ENCODE peak calls at places on chromosome 20, in eight cellular contexts. V is foreskin melanocyte, F is GM13977, H is AG09319, B is memory B cell, L is heart right ventricle, Y is kidney glomerular epithelial cell, I is psoas muscle. T is an unnamed sample.

GRCh38 chr20:50285376-50286173 is 94.9 kb downstream of the CEBPB start:
- DNase-seq in V (no peak), F (peak; percentile 74), H (no peak), B (peak; percentile 24), L (no peak), Y (peak; percentile 25), I (no peak), T (no peak)

GRCh38 chr20:54323227-54323734 is 115.4 kb downstream of the PFDN4 start:
- DNase-seq in V (no peak), F (no peak), H (no peak), B (no peak), L (no peak), Y (no peak), I (no peak), T (peak; percentile 10)

GRCh38 chr20:37343212-37343993 is 2.5 kb upstream of the SRC start:
- DNase-seq in V (peak; percentile 58), F (no peak), H (no peak), B (no peak), L (no peak), Y (no peak), I (no peak), T (no peak)

GRCh38 chr20:10658876-10659632 is 14.7 kb downstream of the JAG1 start:
- DNase-seq in V (peak; percentile 22), F (no peak), H (no peak), B (no peak), L (no peak), Y (peak; percentile 71), I (no peak), T (no peak)

GRCh38 chr20:40191573-40191972 is 497.5 kb downstream of the MAFB start:
- DNase-seq in V (no peak), F (no peak), H (no peak), B (no peak), L (no peak), Y (no peak), I (no peak), T (no peak)

GRCh38 chr20:38210741-38211140 is 45.7 kb upstream of the TGM2 start:
- DNase-seq in V (no peak), F (no peak), H (no peak), B (no peak), L (no peak), Y (no peak), I (no peak), T (no peak)

GRCh38 chr20:61697666-61698597 is 367.7 kb downstream of the TAF4 start:
- DNase-seq in V (no peak), F (no peak), H (no peak), B (no peak), L (no peak), Y (no peak), I (no peak), T (no peak)

GRCh38 chr20:23116301-23117089 is 30.4 kb upstream of the CD93 start:
- DNase-seq in V (no peak), F (no peak), H (no peak), B (no peak), L (no peak), Y (no peak), I (no peak), T (peak; percentile 88)

GRCh38 chr20:63830821-63831593 is at the start of gene ZBTB46:
- DNase-seq in V (no peak), F (peak; percentile 98), H (no peak), B (no peak), L (peak; percentile 76), Y (no peak), I (peak; percentile 81), T (no peak)

GRCh38 chr20:57250607-57251343 is 15.7 kb downstream of the BMP7 start:
- DNase-seq in V (no peak), F (no peak), H (no peak), B (no peak), L (no peak), Y (no peak), I (no peak), T (no peak)

GRCh38 chr20:47309806-47310426 is 46.6 kb downstream of the ZMYND8 start:
- DNase-seq in V (no peak), F (no peak), H (no peak), B (no peak), L (no peak), Y (no peak), I (no peak), T (no peak)

GRCh38 chr20:57048027-57048869 is 218.2 kb downstream of the BMP7 start:
- DNase-seq in V (peak; percentile 64), F (peak; percentile 68), H (peak; percentile 49), B (no peak), L (no peak), Y (no peak), I (no peak), T (peak; percentile 16)

GRCh38 chr20:33862709-33863403 is 51.7 kb downstream of the CHMP4B start:
- DNase-seq in V (no peak), F (peak; percentile 90), H (peak; percentile 44), B (peak; percentile 52), L (peak; percentile 46), Y (peak; percentile 32), I (peak; percentile 65), T (peak; percentile 40)

GRCh38 chr20:12947691-12948090 is 61.1 kb upstream of the SPTLC3 start:
- DNase-seq in V (no peak), F (no peak), H (no peak), B (no peak), L (no peak), Y (no peak), I (no peak), T (no peak)

GRCh38 chr20:61099786-61100185 is 152.3 kb upstream of the CDH4 start:
- DNase-seq in V (no peak), F (no peak), H (no peak), B (no peak), L (no peak), Y (no peak), I (no peak), T (no peak)

GRCh38 chr20:63082308-63082938 is 75.7 kb upstream of the BHLHE23 start:
- DNase-seq in V (no peak), F (peak; percentile 81), H (no peak), B (no peak), L (peak; percentile 48), Y (peak; percentile 3), I (peak; percentile 56), T (no peak)

GRCh38 chr20:61516398-61517208 is 264.5 kb downstream of the CDH4 start:
- DNase-seq in V (no peak), F (no peak), H (no peak), B (no peak), L (peak; percentile 37), Y (no peak), I (no peak), T (no peak)

GRCh38 chr20:16407251-16408067 is 165.8 kb downstream of the KIF16B start:
- DNase-seq in V (no peak), F (no peak), H (no peak), B (no peak), L (no peak), Y (no peak), I (no peak), T (no peak)

GRCh38 chr20:48771542-48771941 is 56.3 kb downstream of the PREX1 start:
- DNase-seq in V (peak; percentile 87), F (no peak), H (peak; percentile 72), B (no peak), L (no peak), Y (peak; percentile 30), I (no peak), T (no peak)

GRCh38 chr20:25042531-25043498 is 15.1 kb downstream of the ACSS1 start:
- DNase-seq in V (no peak), F (peak; percentile 81), H (no peak), B (peak; percentile 72), L (peak; percentile 70), Y (no peak), I (peak; percentile 77), T (no peak)

GRCh38 chr20:50916257-50916656 is 15.0 kb downstream of the ADNP start:
- DNase-seq in V (peak; percentile 31), F (no peak), H (no peak), B (no peak), L (no peak), Y (no peak), I (no peak), T (no peak)

GRCh38 chr20:37711001-37711400 is 17.2 kb downstream of the CTNNBL1 start:
- DNase-seq in V (no peak), F (no peak), H (no peak), B (no peak), L (no peak), Y (no peak), I (no peak), T (no peak)

GRCh38 chr20:20824924-20825584 is 112.6 kb upstream of the RALGAPA2 start:
- DNase-seq in V (peak; percentile 18), F (peak; percentile 84), H (no peak), B (peak; percentile 53), L (peak; percentile 56), Y (peak; percentile 38), I (peak; percentile 79), T (peak; percentile 11)

GRCh38 chr20:15609956-15610355 is 963.3 kb downstream of the KIF16B start:
- DNase-seq in V (no peak), F (no peak), H (no peak), B (no peak), L (no peak), Y (no peak), I (no peak), T (no peak)

GRCh38 chr20:61978491-61978890 is 87.2 kb downstream of the TAF4 start:
- DNase-seq in V (no peak), F (no peak), H (no peak), B (no peak), L (no peak), Y (no peak), I (no peak), T (no peak)

T was measured in cerebellar cortex.